ENCODE peak calls at places on chromosomes 2 and 18, in eight cellular contexts. A, O, Z, X, G, V, R and N are unnamed samples.
A peak's percentile ranks its signal among the peaks of the same experiment; 100 is the strongest.

GRCh38 chr2:237590272-237591020 is at the start of gene RAB17:
- DNase-seq in A (no peak), O (no peak), Z (no peak), X (peak; percentile 29), G (peak; percentile 88), V (no peak), R (peak; percentile 81), N (no peak)

GRCh38 chr2:174051741-174052638 is 86.8 kb upstream of the SP3 start:
- DNase-seq in A (peak; percentile 27), O (peak; percentile 47), Z (peak; percentile 73), X (peak; percentile 73), G (peak; percentile 81), V (no peak), R (peak; percentile 63), N (no peak)

GRCh38 chr2:236656721-236657120 is 87.1 kb downstream of the ACKR3 start:
- DNase-seq in A (no peak), O (no peak), Z (no peak), X (no peak), G (no peak), V (no peak), R (no peak), N (no peak)

GRCh38 chr2:75200140-75200985 is 1.0 kb upstream of the TACR1 start:
- DNase-seq in A (peak; percentile 52), O (peak; percentile 18), Z (no peak), X (peak; percentile 13), G (peak; percentile 86), V (no peak), R (peak; percentile 53), N (no peak)

GRCh38 chr2:196225213-196225612 is 53.8 kb upstream of the STK17B start:
- DNase-seq in A (no peak), O (no peak), Z (no peak), X (peak; percentile 54), G (no peak), V (no peak), R (no peak), N (no peak)

GRCh38 chr2:120750488-120751210 is 15.0 kb downstream of the GLI2 start:
- DNase-seq in A (no peak), O (no peak), Z (no peak), X (no peak), G (peak; percentile 47), V (no peak), R (no peak), N (no peak)

GRCh38 chr2:2699117-2699497 is 368.0 kb upstream of the MYT1L start:
- DNase-seq in A (peak; percentile 20), O (no peak), Z (no peak), X (no peak), G (peak; percentile 79), V (no peak), R (no peak), N (no peak)

GRCh38 chr2:120576509-120577474 is 158.9 kb upstream of the GLI2 start:
- DNase-seq in A (no peak), O (no peak), Z (no peak), X (peak; percentile 11), G (no peak), V (no peak), R (no peak), N (no peak)

GRCh38 chr2:128637481-128638155 is 318.9 kb upstream of the HS6ST1 start:
- DNase-seq in A (no peak), O (no peak), Z (no peak), X (no peak), G (peak; percentile 22), V (no peak), R (no peak), N (no peak)

GRCh38 chr2:200472853-200473464 is 36.9 kb downstream of the KCTD18 start:
- DNase-seq in A (no peak), O (no peak), Z (no peak), X (no peak), G (no peak), V (no peak), R (no peak), N (no peak)

GRCh38 chr2:212897296-212897695 is 254.1 kb downstream of the IKZF2 start:
- DNase-seq in A (no peak), O (no peak), Z (no peak), X (peak; percentile 19), G (no peak), V (no peak), R (no peak), N (no peak)

GRCh38 chr2:210584834-210585233 is 28.4 kb downstream of the CPS1 start:
- DNase-seq in A (no peak), O (no peak), Z (no peak), X (no peak), G (no peak), V (no peak), R (no peak), N (no peak)

GRCh38 chr2:217875556-217876252 is 127.1 kb downstream of the TNS1 start:
- DNase-seq in A (no peak), O (no peak), Z (no peak), X (peak; percentile 75), G (no peak), V (no peak), R (no peak), N (no peak)

GRCh38 chr2:74091391-74091790 is 56.3 kb downstream of the BOLA3 start:
- DNase-seq in A (no peak), O (no peak), Z (no peak), X (no peak), G (no peak), V (no peak), R (no peak), N (no peak)

GRCh38 chr2:226733927-226734564 is 65.6 kb downstream of the IRS1 start:
- DNase-seq in A (no peak), O (no peak), Z (no peak), X (no peak), G (no peak), V (no peak), R (no peak), N (no peak)

GRCh38 chr2:156175946-156176345 is 156.6 kb downstream of the NR4A2 start:
- DNase-seq in A (no peak), O (no peak), Z (no peak), X (no peak), G (no peak), V (no peak), R (no peak), N (no peak)

GRCh38 chr2:127508621-127509034 is 17.7 kb downstream of the IWS1 start:
- DNase-seq in A (no peak), O (peak; percentile 48), Z (peak; percentile 88), X (peak; percentile 99), G (no peak), V (peak; percentile 2), R (peak; percentile 48), N (peak; percentile 53)

GRCh38 chr2:215210082-215210481 is 71.7 kb upstream of the ABCA12 start:
- DNase-seq in A (no peak), O (no peak), Z (no peak), X (no peak), G (no peak), V (no peak), R (no peak), N (no peak)

GRCh38 chr2:218781691-218782528 is at the start of gene CYP27A1:
- DNase-seq in A (peak; percentile 59), O (peak; percentile 50), Z (no peak), X (no peak), G (peak; percentile 86), V (no peak), R (peak; percentile 33), N (peak; percentile 27)

GRCh38 chr2:149169653-149170052 is 131.2 kb downstream of the LYPD6B start:
- DNase-seq in A (no peak), O (no peak), Z (no peak), X (peak; percentile 30), G (no peak), V (no peak), R (peak; percentile 78), N (no peak)

GRCh38 chr2:209613941-209614340 is 157.7 kb upstream of the UNC80 start:
- DNase-seq in A (no peak), O (no peak), Z (no peak), X (no peak), G (no peak), V (no peak), R (no peak), N (no peak)

GRCh38 chr2:30193104-30193681 is 38.1 kb upstream of the LBH start:
- DNase-seq in A (no peak), O (no peak), Z (no peak), X (no peak), G (no peak), V (no peak), R (no peak), N (no peak)

GRCh38 chr2:36544638-36545338 is 53.2 kb downstream of the FEZ2 start:
- DNase-seq in A (no peak), O (no peak), Z (no peak), X (no peak), G (no peak), V (no peak), R (no peak), N (no peak)
- TF ChIP-seq CTCF in A (no peak), O (no peak), Z (peak; percentile 48), X (peak; percentile 69), G (peak; percentile 67), V (peak; percentile 14), R (no peak), N (no peak)

DNA sequence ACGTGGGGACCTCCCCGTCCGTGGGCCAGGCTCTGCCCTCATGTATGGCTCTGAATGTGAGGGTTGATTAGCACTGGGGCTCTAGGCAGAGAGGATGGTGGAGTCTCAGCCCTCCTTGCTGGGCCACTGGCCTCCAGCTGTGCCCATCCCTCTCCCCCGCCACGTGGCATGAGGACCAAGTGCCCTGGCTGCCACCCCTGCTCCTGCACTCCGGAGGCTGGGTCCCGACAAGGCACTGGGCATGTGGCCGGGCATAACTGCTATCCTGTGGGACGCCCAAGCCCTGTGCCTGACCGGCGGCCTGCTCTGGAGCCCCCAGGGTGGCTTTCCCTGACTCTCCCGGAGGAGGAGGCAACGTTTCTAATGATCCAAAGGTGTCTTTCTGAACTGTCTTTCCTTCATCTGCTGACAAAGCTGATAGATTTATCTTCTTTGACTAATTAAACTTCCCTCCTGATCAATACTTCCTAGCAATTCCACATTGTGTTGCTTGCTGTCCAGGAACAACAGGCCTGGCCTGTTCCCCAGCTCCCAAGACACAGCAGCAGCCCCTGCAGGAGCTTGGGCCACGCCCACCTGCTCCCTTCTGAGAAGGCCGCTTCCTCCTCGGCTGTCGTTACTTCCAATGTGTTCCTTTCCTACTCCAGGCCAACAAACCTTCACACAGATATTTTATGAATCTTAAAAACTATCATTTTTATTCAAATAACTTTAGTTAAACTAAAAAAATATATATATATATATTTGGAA is 132.0 kb downstream of the SNTG2 start:
- DNase-seq in A (peak; percentile 36), O (no peak), Z (no peak), X (no peak), G (peak; percentile 67), V (no peak), R (no peak), N (no peak)
- TF ChIP-seq CTCF in A (no peak), O (no peak), Z (no peak), X (no peak), G (no peak), V (no peak), R (no peak), N (no peak)

GRCh38 chr2:27973592-27973991 is 83.1 kb downstream of the BABAM2 start:
- DNase-seq in A (no peak), O (no peak), Z (no peak), X (peak; percentile 30), G (no peak), V (no peak), R (no peak), N (no peak)
- TF ChIP-seq CTCF in A (no peak), O (peak; percentile 7), Z (peak; percentile 49), X (peak; percentile 58), G (peak; percentile 56), V (peak; percentile 24), R (no peak), N (no peak)

DNA sequence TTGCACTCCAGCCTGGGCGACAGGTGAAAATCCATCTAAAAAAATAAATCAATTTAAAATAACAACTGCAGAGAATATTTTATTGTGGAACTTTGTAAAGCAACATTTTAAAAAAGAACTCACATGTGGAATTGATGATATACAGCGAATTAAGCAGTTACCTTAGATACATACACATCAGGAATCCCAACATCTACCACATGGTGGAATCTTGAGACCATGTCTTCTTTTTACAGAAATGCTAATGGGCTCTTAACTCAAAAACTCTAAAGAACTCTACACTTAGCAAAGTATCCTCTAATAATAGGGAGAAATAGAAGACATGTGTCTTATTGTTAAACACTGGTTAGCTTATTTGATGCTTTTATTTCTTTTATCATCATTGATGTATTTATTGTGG is 373.6 kb downstream of the CDH7 start:
- DNase-seq in A (no peak), O (no peak), Z (no peak), X (no peak), G (no peak), V (no peak), R (peak; percentile 4), N (no peak)
- TF ChIP-seq CTCF in A (no peak), O (no peak), Z (no peak), X (no peak), G (peak; percentile 75), V (no peak), R (peak; percentile 27), N (no peak)